ENCODE peak calls at places on chromosome 15, in six cellular contexts. N is fibroblast of the conjunctiva, F is amygdala, X is cardiac muscle cell, B is AML-193, Q is KBM-7. R is an unnamed sample.

GRCh38 chr15:51280838-51281237 is 57.6 kb downstream of the CYP19A1 start:
- DNase-seq in Q (no peak), B (no peak), N (no peak), F (no peak), X (no peak), R (no peak)

GRCh38 chr15:85858586-85859375 is 64.1 kb upstream of the KLHL25 start:
- DNase-seq in N (peak), B (peak), F (peak), Q (peak), X (peak), R (peak)

GRCh38 chr15:49877117-49877860 is 241.7 kb downstream of the ATP8B4 start:
- DNase-seq in F (no peak), B (no peak), Q (no peak), X (peak), N (peak), R (no peak)

GRCh38 chr15:100759116-100759515 is 120.5 kb upstream of the ALDH1A3 start:
- DNase-seq in Q (no peak), B (no peak), X (peak), N (peak), F (no peak), R (no peak)

GRCh38 chr15:25674948-25675347 is 188.2 kb downstream of the ATP10A start:
- DNase-seq in B (no peak), X (no peak), Q (no peak), N (no peak), F (no peak), R (no peak)

GRCh38 chr15:77187751-77188464 is 117.0 kb upstream of the TSPAN3 start:
- DNase-seq in X (peak), F (peak), N (no peak), B (peak), Q (peak), R (peak)

GRCh38 chr15:37793851-37794250 is 140.6 kb upstream of the TMCO5A start:
- DNase-seq in N (no peak), X (no peak), F (no peak), B (no peak), Q (peak), R (no peak)

GRCh38 chr15:93168913-93169312 is 79.9 kb upstream of the RGMA start:
- DNase-seq in F (no peak), B (no peak), X (peak), N (no peak), Q (no peak), R (no peak)

GRCh38 chr15:68441045-68441743 is 9.2 kb upstream of the ITGA11 start:
- DNase-seq in Q (no peak), N (no peak), B (no peak), F (no peak), X (peak), R (no peak)

GRCh38 chr15:95812491-95812890 is 518.0 kb upstream of the NR2F2 start:
- DNase-seq in X (peak), F (no peak), N (no peak), B (no peak), Q (no peak), R (no peak)

GRCh38 chr15:64844576-64845140 is 2.9 kb downstream of the PLEKHO2 start:
- DNase-seq in Q (no peak), F (no peak), B (no peak), N (no peak), X (no peak), R (no peak)

GRCh38 chr15:45174577-45174976 is 13.2 kb downstream of the SHF start:
- DNase-seq in X (no peak), F (no peak), Q (no peak), N (no peak), B (no peak), R (no peak)

GRCh38 chr15:31163769-31164572 is 62.4 kb upstream of the TRPM1 start:
- DNase-seq in Q (no peak), X (peak), F (no peak), B (no peak), N (no peak), R (no peak)

GRCh38 chr15:79728867-79729266 is 167.9 kb downstream of the MTHFS start:
- DNase-seq in N (no peak), X (no peak), Q (no peak), F (no peak), B (no peak), R (no peak)

GRCh38 chr15:67036775-67037555 is 28.4 kb upstream of the SMAD3 start:
- DNase-seq in Q (no peak), X (no peak), N (no peak), B (no peak), F (no peak), R (no peak)

GRCh38 chr15:77038312-77039216 is 32.3 kb downstream of the TSPAN3 start:
- DNase-seq in X (no peak), Q (no peak), N (no peak), B (no peak), F (no peak), R (no peak)

GRCh38 chr15:66251065-66251789 is 2.3 kb downstream of the MEGF11 start:
- DNase-seq in Q (no peak), X (no peak), N (no peak), B (no peak), F (no peak), R (no peak)

R was measured in small intestine.